ENCODE peak calls at places on chromosome 17, in six cellular contexts. A is stomach; T is CD8-positive, alpha-beta T cell; S is RWPE1; G is sigmoid colon; P is neural crest cell. I is an unnamed sample.

GRCh38 chr17:74394977-74395376 is 27.7 kb downstream of the GPR142 start:
- DNase-seq in S (no peak), G (no peak), P (no peak), A (peak), T (no peak), I (no peak)

GRCh38 chr17:1746975-1747543 is 4.4 kb downstream of the SERPINF2 start:
- DNase-seq in S (peak), T (no peak), A (peak), G (no peak), P (no peak), I (no peak)

GRCh38 chr17:36131436-36131835 is 27.8 kb downstream of the CCL4 start:
- DNase-seq in T (no peak), S (no peak), G (no peak), A (no peak), P (no peak), I (no peak)

GRCh38 chr17:64020068-64020766 is at the start of gene ICAM2:
- DNase-seq in T (peak), S (no peak), A (peak), G (peak), P (no peak), I (peak)

GRCh38 chr17:10034719-10035475 is 129.8 kb upstream of the RCVRN start:
- DNase-seq in T (no peak), G (no peak), S (no peak), P (no peak), A (no peak), I (no peak)

GRCh38 chr17:62741290-62741689 is 66.8 kb downstream of the MARCHF10 start:
- DNase-seq in A (no peak), P (no peak), T (no peak), G (no peak), S (no peak), I (no peak)

GRCh38 chr17:45431531-45432404 is 902 bp downstream of the ARHGAP27 start:
- DNase-seq in A (peak), S (peak), P (peak), T (peak), G (no peak), I (peak)

GRCh38 chr17:44210342-44211192 is 8.9 kb downstream of the UBTF start:
- DNase-seq in S (peak), T (peak), G (peak), P (peak), A (peak), I (peak)

GRCh38 chr17:54969658-54970572 is 1.4 kb downstream of the STXBP4 start:
- DNase-seq in G (no peak), T (no peak), S (no peak), A (no peak), P (no peak), I (no peak)

GRCh38 chr17:56807723-56808122 is 26.0 kb downstream of the C17orf67 start:
- DNase-seq in G (no peak), P (no peak), S (no peak), A (no peak), T (no peak), I (no peak)

GRCh38 chr17:65054602-65055001 is 1.9 kb downstream of the GNA13 start:
- DNase-seq in T (no peak), G (no peak), A (no peak), S (no peak), P (no peak), I (no peak)

GRCh38 chr17:72358465-72358864 is 237.6 kb downstream of the SOX9 start:
- DNase-seq in T (no peak), G (no peak), P (no peak), S (peak), A (no peak), I (no peak)

GRCh38 chr17:43367588-43368242 is 31.1 kb upstream of the ARL4D start:
- DNase-seq in S (peak), T (peak), P (peak), A (no peak), G (no peak), I (peak)

GRCh38 chr17:70655179-70655578 is 485.8 kb downstream of the KCNJ2 start:
- DNase-seq in G (no peak), T (no peak), S (no peak), A (no peak), P (no peak), I (no peak)

GRCh38 chr17:73856585-73856984 is 212.3 kb upstream of the SDK2 start:
- DNase-seq in G (no peak), P (no peak), T (no peak), A (no peak), S (no peak), I (no peak)

GRCh38 chr17:46020023-46020735 is 21.1 kb downstream of the STH start:
- DNase-seq in G (peak), A (no peak), T (peak), P (no peak), S (no peak), I (peak)

GRCh38 chr17:42334667-42335066 is 46.4 kb downstream of the STAT5A start:
- DNase-seq in P (no peak), T (no peak), S (no peak), A (no peak), G (no peak), I (no peak)

GRCh38 chr17:18362509-18363020 is 785 bp downstream of the SHMT1 start:
- DNase-seq in S (peak), T (no peak), A (peak), G (peak), P (peak), I (peak)

GRCh38 chr17:43766413-43767052 is 7.9 kb upstream of the SOST start:
- DNase-seq in G (peak), A (peak), T (peak), P (peak), S (peak), I (no peak)

GRCh38 chr17:65797101-65797500 is 235.7 kb upstream of the AXIN2 start:
- DNase-seq in T (no peak), S (no peak), P (no peak), A (no peak), G (no peak), I (no peak)

GRCh38 chr17:72985882-72986720 is 106.4 kb downstream of the SLC39A11 start:
- DNase-seq in G (no peak), T (peak), P (peak), A (peak), S (peak), I (peak)

GRCh38 chr17:78781339-78782304 is at the start of gene CYTH1:
- DNase-seq in P (peak), S (no peak), T (peak), G (peak), A (peak), I (no peak)

GRCh38 chr17:66123163-66123562 is 68.8 kb downstream of the CEP112 start:
- DNase-seq in P (no peak), T (no peak), A (no peak), S (no peak), G (no peak), I (no peak)

GRCh38 chr17:29143894-29144293 is 36.3 kb downstream of the MYO18A start:
- DNase-seq in S (no peak), T (no peak), G (no peak), P (peak), A (no peak), I (no peak)

GRCh38 chr17:54029196-54029595 is 206.5 kb downstream of the KIF2B start:
- DNase-seq in P (no peak), A (no peak), T (no peak), G (no peak), S (no peak), I (no peak)

GRCh38 chr17:1999557-2000251 is 25.4 kb downstream of the RTN4RL1 start:
- DNase-seq in S (no peak), A (peak), P (peak), G (peak), T (no peak), I (no peak)

GRCh38 chr17:45019177-45019711 is 32.2 kb downstream of the DCAKD start:
- DNase-seq in G (peak), P (peak), S (peak), T (peak), A (peak), I (peak)

GRCh38 chr17:78865682-78866390 is 25.2 kb upstream of the USP36 start:
- DNase-seq in G (peak), T (peak), P (peak), S (peak), A (peak), I (peak)

GRCh38 chr17:45316271-45317112 is at the start of gene MAP3K14:
- DNase-seq in P (peak), G (peak), T (peak), S (peak), A (peak), I (peak)

GRCh38 chr17:44092051-44092450 is 21.5 kb downstream of the G6PC3 start:
- DNase-seq in P (no peak), S (no peak), G (no peak), T (no peak), A (no peak), I (no peak)

GRCh38 chr17:54968954-54969400 is 412 bp downstream of the STXBP4 start:
- DNase-seq in P (no peak), A (no peak), G (peak), T (no peak), S (peak), I (peak)

GRCh38 chr17:27558842-27559505 is 72.0 kb upstream of the LGALS9 start:
- DNase-seq in T (no peak), S (no peak), G (no peak), P (no peak), A (no peak), I (no peak)

GRCh38 chr17:57242148-57242547 is 14.2 kb upstream of the MSI2 start:
- DNase-seq in S (no peak), A (no peak), P (no peak), T (no peak), G (no peak), I (no peak)

GRCh38 chr17:29571486-29571882 is 3.0 kb downstream of the TP53I13 start:
- DNase-seq in G (peak), A (peak), S (no peak), T (no peak), P (no peak), I (no peak)

GRCh38 chr17:64777413-64778101 is 115.5 kb upstream of the SMURF2 start:
- DNase-seq in G (peak), T (no peak), P (no peak), A (no peak), S (no peak), I (peak)

GRCh38 chr17:29588017-29588557 is 1.4 kb downstream of the GIT1 start:
- DNase-seq in T (no peak), S (no peak), A (no peak), P (no peak), G (no peak), I (no peak)

GRCh38 chr17:61366076-61366714 is 33.4 kb upstream of the TBX2 start:
- DNase-seq in A (no peak), T (no peak), S (no peak), G (no peak), P (no peak), I (no peak)

GRCh38 chr17:83058478-83059167 is 20.8 kb upstream of the METRNL start:
- DNase-seq in G (peak), S (no peak), A (peak), T (no peak), P (no peak), I (no peak)

GRCh38 chr17:45279898-45280297 is 18.0 kb upstream of the SPATA32 start:
- DNase-seq in S (no peak), G (no peak), T (no peak), A (no peak), P (no peak), I (no peak)

GRCh38 chr17:50175035-50175788 is 9.4 kb downstream of the SGCA start:
- DNase-seq in T (no peak), G (no peak), P (no peak), A (no peak), S (no peak), I (no peak)

GRCh38 chr17:50177476-50177875 is 11.7 kb downstream of the SGCA start:
- DNase-seq in S (no peak), T (no peak), A (no peak), G (no peak), P (no peak), I (no peak)

GRCh38 chr17:50174444-50174843 is 8.6 kb downstream of the SGCA start:
- DNase-seq in T (no peak), S (no peak), P (no peak), G (no peak), A (no peak), I (no peak)

GRCh38 chr17:50177983-50178834 is 12.4 kb downstream of the SGCA start:
- DNase-seq in A (peak), G (peak), S (peak), P (peak), T (peak), I (peak)

GRCh38 chr17:50176559-50177471 is 11.0 kb downstream of the SGCA start:
- DNase-seq in G (no peak), T (no peak), P (no peak), S (no peak), A (no peak), I (no peak)
- TF ChIP-seq CTCF in G (peak), T (no peak), P (no peak), S (no peak), A (no peak), I (no peak)

GRCh38 chr17:48155889-48156670 is 48.5 kb downstream of the SNX11 start:
- DNase-seq in G (no peak), P (no peak), S (no peak), T (no peak), A (no peak), I (no peak)
- TF ChIP-seq CTCF in G (no peak), P (no peak), S (no peak), T (no peak), A (no peak), I (no peak)

GRCh38 chr17:14061666-14062560 is 7.4 kb upstream of the COX10 start:
- DNase-seq in S (peak), G (no peak), A (no peak), T (no peak), P (no peak), I (no peak)
- TF ChIP-seq CTCF in S (no peak), G (no peak), A (no peak), T (no peak), P (no peak), I (no peak)

GRCh38 chr17:33651631-33652030 is 358.5 kb upstream of the ASIC2 start:
- DNase-seq in A (no peak), S (peak), P (no peak), G (no peak), T (no peak), I (no peak)
- TF ChIP-seq CTCF in A (no peak), S (no peak), P (peak), G (no peak), T (no peak), I (no peak)

GRCh38 chr17:14813649-14814048 is 451.5 kb downstream of the PMP22 start:
- DNase-seq in T (no peak), A (no peak), S (no peak), P (no peak), G (no peak), I (no peak)
- TF ChIP-seq CTCF in T (no peak), A (no peak), S (no peak), P (peak), G (no peak), I (no peak)

GRCh38 chr17:4958102-4958501 is 7.2 kb downstream of the ENO3 start:
- DNase-seq in P (no peak), T (no peak), A (no peak), S (no peak), G (no peak), I (no peak)

GRCh38 chr17:4959261-4959965 is 8.2 kb downstream of the SPAG7 start:
- DNase-seq in S (no peak), A (no peak), T (no peak), G (no peak), P (no peak), I (no peak)

GRCh38 chr17:4953461-4953961 is 2.6 kb downstream of the ENO3 start:
- DNase-seq in A (no peak), T (no peak), P (no peak), G (no peak), S (no peak), I (no peak)

GRCh38 chr17:4955091-4955490 is 4.2 kb downstream of the ENO3 start:
- DNase-seq in T (no peak), G (no peak), S (no peak), A (no peak), P (no peak), I (no peak)

GRCh38 chr17:4956493-4957061 is 5.7 kb downstream of the ENO3 start:
- DNase-seq in T (peak), G (no peak), A (peak), S (no peak), P (no peak), I (no peak)
- TF ChIP-seq CTCF in T (no peak), G (no peak), A (no peak), S (no peak), P (no peak), I (no peak)

DNA sequence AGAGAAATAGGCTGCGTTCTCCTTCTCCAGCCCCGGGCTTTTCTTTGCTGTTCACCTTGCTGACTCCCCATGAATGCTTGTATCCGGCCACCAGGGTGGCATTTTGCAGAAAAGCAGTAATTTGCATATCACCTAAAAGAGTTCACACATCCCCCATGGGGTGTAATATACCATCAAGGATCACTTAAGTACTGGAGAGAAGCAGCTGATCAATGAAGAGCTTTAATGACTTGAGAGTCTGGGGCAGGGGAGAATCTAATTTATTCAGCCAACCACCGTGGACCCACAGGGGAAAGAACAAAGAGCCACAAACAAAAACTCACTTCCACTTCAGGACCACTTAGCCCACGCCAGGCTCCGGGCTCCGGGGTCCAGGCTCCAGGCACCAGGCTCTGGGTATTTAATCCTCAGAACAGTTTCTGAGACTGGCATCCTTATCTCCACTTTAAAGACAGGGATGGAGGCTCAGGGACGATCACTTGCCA is 33.9 kb upstream of the SEC14L1 start:
- DNase-seq in T (peak), G (no peak), S (no peak), P (no peak), A (no peak), I (peak)
- TF ChIP-seq CTCF in T (peak), G (no peak), S (no peak), P (no peak), A (no peak), I (no peak)

GRCh38 chr17:75896360-75897075 is at the start of gene TRIM65:
- DNase-seq in A (peak), P (peak), S (peak), T (peak), G (peak), I (peak)
- TF ChIP-seq CTCF in A (no peak), P (peak), S (peak), T (peak), G (no peak), I (peak)

I was measured in GM13976.